ENCODE peak calls at places on chromosome 6, in eight cellular contexts. U, H, J, P, X, Z, K and N are unnamed samples.

GRCh38 chr6:14542670-14543366 is 425.2 kb downstream of the CD83 start:
- DNase-seq in J (peak), Z (no peak), P (peak), X (peak), H (no peak), U (peak), K (no peak), N (no peak)

GRCh38 chr6:156776841-156777576 is at the start of gene ARID1B:
- DNase-seq in U (peak), X (peak), J (peak), Z (peak), K (peak), P (peak), H (peak), N (peak)

GRCh38 chr6:80029442-80029841 is 25.0 kb downstream of the TTK start:
- DNase-seq in K (no peak), X (no peak), U (no peak), H (no peak), Z (no peak), P (no peak), J (no peak), N (no peak)

GRCh38 chr6:41475737-41476357 is 70.3 kb upstream of the FOXP4 start:
- DNase-seq in K (no peak), U (no peak), Z (no peak), H (no peak), P (no peak), J (no peak), X (no peak), N (no peak)

GRCh38 chr6:132712366-132712765 is 1.5 kb downstream of the VNN1 start:
- DNase-seq in X (no peak), P (no peak), H (no peak), J (no peak), K (no peak), U (peak), Z (no peak), N (no peak)

GRCh38 chr6:10417681-10418104 is 2.8 kb upstream of the TFAP2A start:
- DNase-seq in K (no peak), H (no peak), U (no peak), X (no peak), J (no peak), Z (peak), P (no peak), N (no peak)

GRCh38 chr6:6886886-6887285 is 220.9 kb upstream of the RREB1 start:
- DNase-seq in J (no peak), Z (no peak), K (no peak), P (no peak), U (no peak), X (no peak), H (no peak), N (no peak)

GRCh38 chr6:37546141-37546871 is 46.6 kb upstream of the CCDC167 start:
- DNase-seq in X (no peak), Z (peak), H (no peak), J (peak), U (no peak), K (no peak), P (no peak), N (no peak)

GRCh38 chr6:29631209-29631810 is 1.7 kb downstream of the GABBR1 start:
- DNase-seq in X (no peak), P (no peak), Z (peak), H (no peak), J (no peak), U (peak), K (no peak), N (no peak)

GRCh38 chr6:15504581-15505350 is 158.1 kb downstream of the DTNBP1 start:
- DNase-seq in U (peak), K (peak), Z (no peak), J (peak), X (no peak), H (peak), P (no peak), N (peak)

GRCh38 chr6:131199568-131200272 is 64.5 kb downstream of the AKAP7 start:
- DNase-seq in K (no peak), P (peak), U (peak), J (no peak), Z (peak), H (no peak), X (no peak), N (no peak)

GRCh38 chr6:33172307-33173227 is 19.7 kb downstream of the COL11A2 start:
- DNase-seq in X (no peak), J (peak), P (no peak), U (peak), K (no peak), Z (peak), H (no peak), N (peak)

GRCh38 chr6:67252663-67253062 is 1382.4 kb upstream of the ADGRB3 start:
- DNase-seq in X (no peak), Z (no peak), K (no peak), U (no peak), P (no peak), H (no peak), J (peak), N (no peak)

GRCh38 chr6:36706339-36706738 is 8.7 kb downstream of the RAB44 start:
- DNase-seq in P (no peak), Z (no peak), J (no peak), U (no peak), H (no peak), X (no peak), K (no peak), N (no peak)

GRCh38 chr6:63652980-63653379 is 17.4 kb downstream of the PHF3 start:
- DNase-seq in X (no peak), P (no peak), H (no peak), Z (no peak), J (no peak), U (no peak), K (no peak), N (no peak)

GRCh38 chr6:41064841-41065240 is 7.3 kb downstream of the OARD1 start:
- DNase-seq in H (no peak), P (no peak), U (no peak), X (no peak), Z (no peak), K (no peak), J (no peak), N (no peak)

GRCh38 chr6:158381214-158381613 is 68.9 kb downstream of the TULP4 start:
- DNase-seq in K (no peak), H (no peak), Z (no peak), P (no peak), J (no peak), X (no peak), U (no peak), N (no peak)

GRCh38 chr6:55664581-55665223 is 85.7 kb upstream of the HMGCLL1 start:
- DNase-seq in X (no peak), U (no peak), H (no peak), J (no peak), Z (no peak), K (no peak), P (no peak), N (no peak)

GRCh38 chr6:149964243-149965190 is 774 bp downstream of the ULBP1 start:
- DNase-seq in H (peak), X (no peak), Z (peak), K (no peak), U (peak), P (peak), J (no peak), N (no peak)

GRCh38 chr6:18431581-18431980 is 44.4 kb downstream of the RNF144B start:
- DNase-seq in P (no peak), J (no peak), K (no peak), U (no peak), Z (no peak), X (no peak), H (no peak), N (no peak)

GRCh38 chr6:133631421-133631820 is 257.5 kb upstream of the TCF21 start:
- DNase-seq in K (no peak), H (no peak), P (no peak), Z (no peak), U (peak), X (no peak), J (no peak), N (no peak)

GRCh38 chr6:138422861-138423260 is 18.8 kb downstream of the HEBP2 start:
- DNase-seq in P (no peak), H (no peak), Z (no peak), J (no peak), K (no peak), U (no peak), X (no peak), N (no peak)

GRCh38 chr6:140134224-140134623 is 759.8 kb upstream of the CITED2 start:
- DNase-seq in Z (no peak), K (no peak), P (no peak), H (no peak), J (no peak), U (no peak), X (no peak), N (peak)

GRCh38 chr6:160391419-160392116 is 43.4 kb downstream of the SLC22A3 start:
- DNase-seq in H (no peak), X (no peak), Z (no peak), U (peak), P (no peak), K (no peak), J (no peak), N (peak)

GRCh38 chr6:169723200-169723909 is 945 bp downstream of the PHF10 start:
- DNase-seq in Z (peak), K (peak), H (peak), U (peak), X (peak), J (peak), P (peak), N (no peak)

GRCh38 chr6:36289281-36290018 is 19.6 kb downstream of the PNPLA1 start:
- DNase-seq in K (peak), P (no peak), U (no peak), Z (peak), J (no peak), H (no peak), X (no peak), N (no peak)